ENCODE peak calls at places on chromosome 15, in four cellular contexts. Y is AG04450, K is pancreas, E is H1. G is an unnamed sample. For H3K27me3, the result is how much of the 10 kb centered on the place peaks cover.

GRCh38 chr15:34354286-34354685 is 11.2 kb downstream of the NUTM1 start:
- DNase-seq in Y (no peak), K (no peak), E (no peak), G (no peak)

GRCh38 chr15:93308026-93308670 is 219.1 kb upstream of the RGMA start:
- DNase-seq in Y (no peak), K (no peak), E (no peak), G (no peak)

GRCh38 chr15:76799760-76800159 is 105.4 kb downstream of the SCAPER start:
- DNase-seq in Y (peak), K (no peak), E (no peak), G (no peak)

GRCh38 chr15:35206060-35206675 is 121.1 kb upstream of the NANOGP8 start:
- DNase-seq in Y (no peak), K (no peak), E (no peak), G (no peak)

GRCh38 chr15:71752604-71753289 is 57.6 kb upstream of the NR2E3 start:
- DNase-seq in Y (peak), K (no peak), E (no peak), G (no peak)

GRCh38 chr15:71921191-71921590 is 110.8 kb downstream of the NR2E3 start:
- DNase-seq in Y (no peak), K (no peak), E (no peak), G (no peak)

GRCh38 chr15:67024322-67024997 is 40.9 kb upstream of the SMAD3 start:
- DNase-seq in Y (peak), K (no peak), E (no peak), G (no peak)

GRCh38 chr15:19987389-19988048 is 554.1 kb downstream of the GOLGA6L6 start:
- DNase-seq in Y (no peak), K (peak), E (no peak), G (no peak)

GRCh38 chr15:82393671-82394070 is 35.9 kb upstream of the GOLGA6L9 start:
- DNase-seq in Y (no peak), K (no peak), E (no peak), G (no peak)

GRCh38 chr15:23397779-23398178 is 43.2 kb downstream of the GOLGA8S start:
- DNase-seq in Y (no peak), K (no peak), E (no peak), G (no peak)

GRCh38 chr15:96181217-96181616 is 149.3 kb upstream of the NR2F2 start:
- DNase-seq in Y (no peak), K (no peak), E (no peak), G (no peak)

GRCh38 chr15:42491540-42492225 is 742 bp upstream of the ZNF106 start:
- DNase-seq in Y (peak), K (no peak), E (no peak), G (no peak)

GRCh38 chr15:42182328-42182901 is 25.7 kb downstream of the VPS39 start:
- DNase-seq in Y (no peak), K (no peak), E (no peak), G (no peak)

GRCh38 chr15:40104296-40104864 is 4.3 kb downstream of the BMF start:
- DNase-seq in Y (no peak), K (no peak), E (no peak), G (no peak)

GRCh38 chr15:57476533-57476975 is 100.2 kb downstream of the CGNL1 start:
- DNase-seq in Y (no peak), K (no peak), E (no peak), G (no peak)

GRCh38 chr15:99014803-99015676 is 7.4 kb upstream of the PGPEP1L start:
- DNase-seq in Y (no peak), K (peak), E (peak), G (no peak)

GRCh38 chr15:75677601-75678323 is 30.1 kb downstream of the SNX33 start:
- DNase-seq in Y (no peak), K (peak), E (no peak), G (no peak)

GRCh38 chr15:77808077-77808476 is 175.4 kb upstream of the LINGO1 start:
- DNase-seq in Y (no peak), K (no peak), E (no peak), G (no peak)

GRCh38 chr15:36803773-36804172 is 224.3 kb downstream of the CDIN1 start:
- DNase-seq in Y (no peak), K (no peak), E (no peak), G (no peak)

GRCh38 chr15:100133001-100133400 is 208.8 kb downstream of the ADAMTS17 start:
- DNase-seq in Y (no peak), K (no peak), E (no peak), G (no peak)

GRCh38 chr15:100131321-100132224 is 210.2 kb downstream of the ADAMTS17 start:
- DNase-seq in Y (no peak), K (peak), E (no peak), G (no peak)

GRCh38 chr15:100132309-100132708 is 209.5 kb downstream of the ADAMTS17 start:
- DNase-seq in Y (no peak), K (no peak), E (no peak), G (no peak)

GRCh38 chr15:100125627-100126231 is 216.0 kb downstream of the ADAMTS17 start:
- DNase-seq in Y (no peak), K (no peak), E (no peak), G (no peak)

DNA sequence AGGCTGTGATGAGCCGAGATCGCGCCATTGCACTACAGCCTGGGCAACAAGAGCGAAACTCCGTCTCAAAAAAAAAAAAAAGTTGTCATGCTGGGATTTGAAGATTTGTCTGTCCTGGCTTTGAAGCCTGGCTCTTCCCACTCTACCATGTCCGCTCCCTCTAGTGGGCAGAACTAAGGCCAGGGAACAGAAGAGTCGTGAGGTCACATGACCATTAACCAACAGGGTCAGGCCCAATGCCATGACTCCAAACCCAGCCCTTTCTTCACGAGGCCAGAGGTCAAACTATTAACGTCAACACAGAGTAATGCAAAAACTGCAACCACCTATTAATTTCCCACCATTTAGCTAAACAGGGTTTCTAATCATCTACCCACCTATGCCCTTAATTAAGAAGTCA is 212.1 kb downstream of the ADAMTS17 start:
- DNase-seq in Y (no peak), K (no peak), E (no peak), G (no peak)
- TF ChIP-seq CTCF in Y (no peak), K (no peak), E (peak), G (no peak)

GRCh38 chr15:31275331-31276262 is 51.0 kb upstream of the KLF13 start:
- DNase-seq in Y (no peak), K (no peak), E (no peak), G (no peak)
- H3K27ac ChIP-seq in Y (no peak), K (no peak), E (no peak), G (no peak)

GRCh38 chr15:89429986-89430385 is 66.4 kb downstream of the RHCG start:
- DNase-seq in Y (no peak), K (no peak), E (no peak), G (no peak)
- H3K27me3 ChIP-seq in Y (under half), K (under half), E (under half), G (under half)

DNA sequence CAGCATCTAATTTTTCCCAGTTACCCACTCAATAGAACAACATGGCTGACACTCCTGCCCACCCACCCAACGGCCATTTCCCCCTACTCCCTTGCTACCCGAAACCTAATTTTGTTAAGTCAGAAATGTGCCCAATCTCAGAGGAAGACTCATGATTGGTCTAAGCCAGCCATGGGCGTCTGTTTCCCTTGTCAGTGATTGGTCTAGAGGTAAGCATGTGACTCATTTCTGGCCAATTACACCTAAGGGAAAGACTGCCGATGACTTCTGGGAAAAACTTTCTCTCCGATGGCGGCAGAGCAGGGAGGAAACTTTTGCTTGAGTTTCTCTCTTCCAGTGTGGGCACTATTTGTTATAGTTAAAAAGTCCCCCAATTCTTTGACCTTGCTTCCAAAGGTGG is 72.9 kb downstream of the RPLP1 start:
- DNase-seq in Y (no peak), K (no peak), E (no peak), G (no peak)
- TF ChIP-seq CTCF in Y (no peak), K (no peak), E (no peak), G (no peak)

DNA sequence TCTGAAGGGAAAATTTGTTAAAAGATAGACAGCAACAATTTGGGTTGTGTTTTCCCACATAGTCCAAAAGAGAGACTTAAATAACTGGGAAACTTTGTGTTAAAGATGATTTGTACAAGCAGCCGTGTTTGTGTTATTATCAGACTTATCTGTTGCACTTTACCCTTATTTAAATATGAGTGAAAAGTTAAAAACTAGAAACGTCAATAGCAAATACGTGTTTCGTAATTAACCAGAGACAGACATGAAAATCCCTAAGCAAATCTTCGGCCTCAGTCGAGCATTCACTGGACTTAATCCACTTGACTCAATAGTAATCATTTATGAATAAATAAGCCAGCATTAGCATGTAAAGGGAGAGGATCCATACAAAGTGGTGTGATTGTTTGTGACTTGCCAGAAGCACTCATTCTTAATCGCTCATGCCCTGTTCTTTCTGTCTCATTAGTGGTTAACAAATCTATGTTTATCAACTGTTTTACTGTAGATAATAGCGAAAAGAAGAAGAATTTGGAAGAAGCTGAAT is 34.2 kb downstream of the BLM start:
- DNase-seq in Y (no peak), K (no peak), E (no peak), G (no peak)
- H3K27ac ChIP-seq in Y (no peak), K (no peak), E (no peak), G (no peak)

GRCh38 chr15:38560456-38560926 is 4.1 kb downstream of the RASGRP1 start:
- DNase-seq in Y (no peak), K (no peak), E (no peak), G (peak)

GRCh38 chr15:38565287-38565670 is 665 bp upstream of the RASGRP1 start:
- DNase-seq in Y (no peak), K (peak), E (no peak), G (no peak)

GRCh38 chr15:38564557-38565286 is at the start of gene RASGRP1:
- DNase-seq in Y (no peak), K (peak), E (no peak), G (peak)

GRCh38 chr15:38562278-38562677 is 2.3 kb downstream of the RASGRP1 start:
- DNase-seq in Y (no peak), K (no peak), E (no peak), G (peak)

GRCh38 chr15:38563723-38564519 is 693 bp downstream of the RASGRP1 start:
- DNase-seq in Y (no peak), K (peak), E (no peak), G (peak)
- H3K27me3 ChIP-seq in Y (under half), K (under half), E (under half), G (under half)

DNA sequence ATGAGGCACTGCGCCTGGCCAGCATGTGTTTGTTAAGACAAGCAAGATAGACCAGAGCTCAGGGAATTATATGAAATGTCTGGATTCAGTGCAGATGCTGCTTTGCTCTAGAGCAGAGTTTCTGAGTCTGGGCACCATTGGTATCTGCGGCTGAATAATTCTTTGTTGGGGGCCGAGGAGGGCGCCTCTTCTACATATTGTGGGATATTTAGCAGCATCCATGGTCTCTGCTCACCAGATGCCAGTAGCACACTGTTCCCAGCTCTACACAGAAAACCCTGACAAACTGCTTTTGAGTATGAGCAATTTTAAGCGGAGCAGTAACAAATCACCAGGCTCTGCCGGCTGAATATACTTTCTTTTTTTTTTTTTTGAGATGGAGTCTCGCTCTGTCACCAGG is 3.6 kb upstream of the LDHAL6B start:
- DNase-seq in Y (no peak), K (no peak), E (no peak), G (no peak)
- TF ChIP-seq CTCF in Y (no peak), K (no peak), E (no peak), G (no peak)

GRCh38 chr15:80175436-80175835 is 22.6 kb downstream of the FAH start:
- DNase-seq in Y (no peak), K (peak), E (no peak), G (no peak)
- H3K27ac ChIP-seq in Y (no peak), K (no peak), E (no peak), G (no peak)

DNA sequence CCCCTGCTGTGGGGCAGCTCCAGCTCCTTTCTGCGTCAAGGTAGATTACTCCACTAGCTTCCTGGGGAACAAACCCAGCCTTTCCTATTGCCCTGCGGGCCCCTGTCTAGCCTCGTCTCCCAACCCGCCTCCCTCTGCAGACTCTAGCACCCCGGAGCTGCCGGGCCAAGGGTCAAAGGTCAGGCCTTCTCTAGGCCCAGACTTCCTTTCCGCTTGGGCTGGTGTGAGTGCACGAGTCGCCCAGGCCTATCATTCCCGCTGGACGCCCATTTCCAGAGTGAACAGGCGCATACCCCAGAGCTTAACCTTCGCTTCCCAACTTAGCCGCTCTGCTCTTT is 11.6 kb upstream of the ONECUT1 start:
- DNase-seq in Y (no peak), K (no peak), E (no peak), G (no peak)
- H3K27me3 ChIP-seq in Y (half or more), K (under half), E (under half), G (half or more)

GRCh38 chr15:52240166-52240565 is 49.0 kb upstream of the GNB5 start:
- DNase-seq in Y (no peak), K (no peak), E (no peak), G (no peak)
- TF ChIP-seq CTCF in Y (no peak), K (no peak), E (no peak), G (no peak)

G was measured in CD4-positive, alpha-beta T cell.